ENCODE peak calls at places on chromosomes 6 and 20, in nine cellular contexts. M, K, O, I, J, S, B, T and P are unnamed samples.

GRCh38 chr6:118325220-118325860 is 222.8 kb upstream of the PLN start:
- DNase-seq in J (no peak), B (no peak), K (peak), I (no peak), M (no peak), S (no peak), O (peak), T (no peak), P (no peak)

GRCh38 chr6:12011276-12012112 is 618 bp upstream of the HIVEP1 start:
- DNase-seq in B (peak), M (peak), J (peak), S (peak), T (peak), I (peak), O (peak), K (peak), P (peak)

GRCh38 chr6:160978141-160978926 is 13.2 kb upstream of the MAP3K4 start:
- DNase-seq in O (peak), T (no peak), M (no peak), I (no peak), S (no peak), K (no peak), B (peak), J (no peak), P (no peak)

GRCh38 chr6:83062225-83062624 is 3.4 kb downstream of the UBE3D start:
- DNase-seq in M (peak), J (no peak), B (peak), K (no peak), T (no peak), O (no peak), S (no peak), I (no peak), P (no peak)

GRCh38 chr20:2108987-2109386 is 7.4 kb downstream of the STK35 start:
- DNase-seq in B (peak), I (no peak), T (no peak), K (no peak), J (no peak), S (no peak), O (peak), M (no peak), P (no peak)

GRCh38 chr20:16178671-16179070 is 394.6 kb downstream of the KIF16B start:
- DNase-seq in M (peak), O (no peak), T (no peak), K (no peak), I (no peak), J (no peak), B (no peak), S (no peak), P (no peak)

GRCh38 chr6:140256213-140256612 is 881.8 kb upstream of the CITED2 start:
- DNase-seq in T (no peak), M (no peak), K (no peak), I (no peak), O (peak), B (peak), S (no peak), J (no peak), P (no peak)

GRCh38 chr6:1464796-1465348 is 75.5 kb downstream of the FOXF2 start:
- DNase-seq in B (no peak), O (peak), J (no peak), K (no peak), M (no peak), S (peak), I (no peak), T (no peak), P (no peak)

GRCh38 chr6:84976516-84977420 is 212.4 kb upstream of the TBX18 start:
- DNase-seq in S (no peak), T (no peak), K (no peak), B (peak), I (no peak), J (no peak), M (no peak), O (no peak), P (no peak)

GRCh38 chr20:58993332-58994248 is 12.5 kb downstream of the NELFCD start:
- DNase-seq in M (no peak), B (peak), J (no peak), K (no peak), I (no peak), S (no peak), O (no peak), T (no peak), P (peak)

GRCh38 chr6:35309611-35310264 is 12.1 kb downstream of the DEF6 start:
- DNase-seq in M (no peak), S (no peak), I (no peak), K (no peak), T (no peak), B (no peak), O (no peak), J (no peak), P (no peak)

GRCh38 chr20:20692587-20692986 is 19.9 kb downstream of the RALGAPA2 start:
- DNase-seq in M (no peak), I (no peak), S (no peak), T (no peak), K (no peak), B (no peak), O (no peak), J (no peak), P (peak)

GRCh38 chr20:20070871-20071726 is 18.8 kb downstream of the CFAP61 start:
- DNase-seq in B (no peak), M (no peak), J (no peak), O (no peak), K (peak), I (no peak), S (no peak), T (no peak), P (no peak)

GRCh38 chr6:107820571-107821261 is 3.4 kb downstream of the SCML4 start:
- DNase-seq in S (no peak), T (peak), M (peak), I (no peak), K (no peak), J (peak), O (peak), B (peak), P (peak)

GRCh38 chr6:169841907-169842606 is 90.6 kb downstream of the ERMARD start:
- DNase-seq in T (no peak), B (no peak), I (no peak), J (no peak), O (no peak), K (no peak), M (no peak), S (no peak), P (no peak)

GRCh38 chr20:37886851-37887297 is 16.1 kb upstream of the VSTM2L start:
- DNase-seq in S (no peak), B (peak), I (no peak), K (peak), J (peak), T (no peak), M (no peak), O (no peak), P (peak)

GRCh38 chr6:46290435-46290834 is 119.7 kb upstream of the ENPP5 start:
- DNase-seq in T (no peak), M (no peak), J (no peak), S (no peak), O (no peak), I (no peak), K (no peak), B (no peak), P (no peak)

GRCh38 chr6:166760288-166760687 is 133.2 kb upstream of the RPS6KA2 start:
- DNase-seq in M (no peak), O (no peak), B (no peak), J (no peak), T (peak), I (no peak), K (no peak), S (no peak), P (no peak)

GRCh38 chr6:92690997-92691599 is 728.3 kb downstream of the EPHA7 start:
- DNase-seq in M (no peak), K (no peak), I (no peak), J (no peak), O (peak), T (no peak), S (no peak), B (peak), P (no peak)

GRCh38 chr6:3423439-3424184 is 33.2 kb downstream of the SLC22A23 start:
- DNase-seq in J (no peak), K (no peak), T (no peak), O (no peak), I (no peak), M (no peak), S (no peak), B (no peak), P (no peak)

GRCh38 chr6:79466222-79466834 is 70.9 kb downstream of the LCA5 start:
- DNase-seq in I (peak), O (peak), K (no peak), M (peak), S (no peak), T (no peak), B (peak), J (no peak), P (no peak)

GRCh38 chr6:12328701-12329100 is 38.5 kb downstream of the EDN1 start:
- DNase-seq in O (peak), T (no peak), M (no peak), K (no peak), S (no peak), J (no peak), I (no peak), B (no peak), P (no peak)

GRCh38 chr20:53750827-53751393 is 157.3 kb upstream of the ZNF217 start:
- DNase-seq in B (peak), J (peak), O (no peak), K (no peak), I (peak), T (peak), S (peak), M (no peak), P (peak)

GRCh38 chr6:53618219-53618618 is 47.3 kb downstream of the KLHL31 start:
- DNase-seq in J (no peak), O (no peak), K (no peak), I (no peak), T (no peak), S (no peak), B (no peak), M (no peak), P (no peak)

GRCh38 chr6:56803594-56803993 is 151.3 kb upstream of the BEND6 start:
- DNase-seq in T (no peak), M (no peak), J (no peak), S (no peak), O (no peak), K (no peak), B (peak), I (no peak), P (no peak)

GRCh38 chr6:91490672-91491071 is 903.8 kb upstream of the MAP3K7 start:
- DNase-seq in B (no peak), K (no peak), T (no peak), S (no peak), J (no peak), O (no peak), M (no peak), I (no peak), P (no peak)

GRCh38 chr6:118372413-118372812 is 175.7 kb upstream of the PLN start:
- DNase-seq in B (peak), S (no peak), K (peak), O (peak), T (no peak), J (peak), I (no peak), M (no peak), P (no peak)

GRCh38 chr20:50247196-50248094 is 56.8 kb downstream of the CEBPB start:
- DNase-seq in B (no peak), I (no peak), J (no peak), K (peak), O (no peak), T (no peak), S (no peak), M (no peak), P (no peak)

GRCh38 chr20:39190666-39191570 is 228.8 kb downstream of the DHX35 start:
- DNase-seq in S (no peak), K (no peak), J (no peak), T (no peak), O (peak), B (no peak), I (no peak), M (no peak), P (no peak)

GRCh38 chr20:41643504-41643938 is 25.3 kb upstream of the CHD6 start:
- DNase-seq in M (peak), T (no peak), B (peak), S (peak), O (peak), J (peak), I (no peak), K (peak), P (peak)

GRCh38 chr6:164097557-164098398 is 683.3 kb downstream of the QKI start:
- DNase-seq in I (no peak), J (no peak), M (peak), K (no peak), O (peak), T (no peak), S (no peak), B (peak), P (no peak)

GRCh38 chr6:161498359-161498758 is 224.5 kb upstream of the AGPAT4 start:
- DNase-seq in J (peak), B (peak), K (no peak), I (no peak), M (peak), T (no peak), O (peak), S (no peak), P (no peak)

GRCh38 chr20:45347936-45348809 is at the start of gene SDC4:
- DNase-seq in K (peak), M (peak), O (peak), B (peak), I (no peak), T (peak), J (peak), S (peak), P (peak)

GRCh38 chr20:36792422-36792821 is 18.9 kb upstream of the DSN1 start:
- DNase-seq in I (peak), T (no peak), J (peak), S (peak), M (peak), B (peak), O (peak), K (peak), P (peak)

GRCh38 chr20:43711098-43711654 is 15.6 kb downstream of the GTSF1L start:
- DNase-seq in M (no peak), B (no peak), K (no peak), T (no peak), O (no peak), J (no peak), S (no peak), I (peak), P (no peak)

GRCh38 chr20:5848711-5849505 is 98.7 kb downstream of the SHLD1 start:
- DNase-seq in S (no peak), M (no peak), O (peak), J (no peak), K (no peak), I (no peak), B (peak), T (no peak), P (no peak)

GRCh38 chr20:5842465-5842864 is 92.3 kb downstream of the SHLD1 start:
- DNase-seq in B (no peak), I (no peak), K (no peak), J (no peak), M (no peak), S (no peak), T (no peak), O (no peak), P (no peak)

GRCh38 chr20:5843054-5843731 is 93.0 kb downstream of the SHLD1 start:
- DNase-seq in O (no peak), K (no peak), J (no peak), T (no peak), S (peak), I (no peak), M (no peak), B (peak), P (no peak)

GRCh38 chr20:5844063-5844681 is 94.0 kb downstream of the SHLD1 start:
- DNase-seq in B (peak), T (peak), K (no peak), I (no peak), S (no peak), J (peak), M (no peak), O (peak), P (no peak)

GRCh38 chr20:5845686-5846651 is 95.8 kb downstream of the SHLD1 start:
- DNase-seq in M (peak), I (no peak), J (no peak), O (no peak), K (no peak), T (no peak), B (peak), S (no peak), P (no peak)
- H3K4me3 ChIP-seq in M (no peak), I (no peak), J (no peak), O (no peak), K (peak), T (no peak), B (peak), S (no peak), P (no peak)

DNA sequence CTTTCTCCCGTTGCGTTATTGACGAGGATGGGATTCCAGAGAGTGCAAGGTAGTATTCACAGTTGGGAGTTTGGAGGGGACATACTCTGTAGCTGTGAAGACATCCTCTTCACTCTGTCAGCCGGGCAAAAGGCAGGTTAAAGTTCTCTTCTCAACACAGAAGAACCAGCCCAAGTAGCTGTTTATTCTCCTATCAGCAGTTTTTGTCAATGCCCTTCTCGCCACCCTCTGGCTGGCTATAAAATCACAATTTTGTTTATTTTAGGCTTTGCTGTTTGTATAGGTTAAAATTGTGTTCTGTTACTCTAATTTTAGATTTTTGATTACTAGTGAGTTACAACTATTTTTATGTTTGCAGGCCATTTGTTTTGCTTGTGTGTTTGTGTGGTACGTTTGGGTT is 37.9 kb upstream of the MAS1 start:
- DNase-seq in M (no peak), B (no peak), T (no peak), K (no peak), S (no peak), J (no peak), O (peak), I (peak), P (no peak)
- TF ChIP-seq CTCF in M (peak), B (peak), T (peak), K (peak), S (no peak), J (peak), O (peak), I (peak), P (no peak)

GRCh38 chr6:130188207-130188899 is 34.4 kb downstream of the SAMD3 start:
- DNase-seq in I (no peak), T (no peak), K (no peak), J (no peak), S (no peak), B (no peak), O (no peak), M (no peak), P (no peak)

GRCh38 chr6:130182466-130182865 is 40.3 kb downstream of the SAMD3 start:
- DNase-seq in M (no peak), O (no peak), S (no peak), K (no peak), J (no peak), I (no peak), B (no peak), T (no peak), P (no peak)

GRCh38 chr6:130185658-130186057 is 37.1 kb downstream of the SAMD3 start:
- DNase-seq in O (no peak), T (no peak), K (no peak), I (no peak), S (no peak), M (no peak), J (no peak), B (no peak), P (no peak)

GRCh38 chr6:130187335-130188206 is 35.2 kb downstream of the SAMD3 start:
- DNase-seq in S (no peak), I (no peak), T (no peak), K (no peak), J (no peak), M (no peak), B (no peak), O (no peak), P (no peak)

DNA sequence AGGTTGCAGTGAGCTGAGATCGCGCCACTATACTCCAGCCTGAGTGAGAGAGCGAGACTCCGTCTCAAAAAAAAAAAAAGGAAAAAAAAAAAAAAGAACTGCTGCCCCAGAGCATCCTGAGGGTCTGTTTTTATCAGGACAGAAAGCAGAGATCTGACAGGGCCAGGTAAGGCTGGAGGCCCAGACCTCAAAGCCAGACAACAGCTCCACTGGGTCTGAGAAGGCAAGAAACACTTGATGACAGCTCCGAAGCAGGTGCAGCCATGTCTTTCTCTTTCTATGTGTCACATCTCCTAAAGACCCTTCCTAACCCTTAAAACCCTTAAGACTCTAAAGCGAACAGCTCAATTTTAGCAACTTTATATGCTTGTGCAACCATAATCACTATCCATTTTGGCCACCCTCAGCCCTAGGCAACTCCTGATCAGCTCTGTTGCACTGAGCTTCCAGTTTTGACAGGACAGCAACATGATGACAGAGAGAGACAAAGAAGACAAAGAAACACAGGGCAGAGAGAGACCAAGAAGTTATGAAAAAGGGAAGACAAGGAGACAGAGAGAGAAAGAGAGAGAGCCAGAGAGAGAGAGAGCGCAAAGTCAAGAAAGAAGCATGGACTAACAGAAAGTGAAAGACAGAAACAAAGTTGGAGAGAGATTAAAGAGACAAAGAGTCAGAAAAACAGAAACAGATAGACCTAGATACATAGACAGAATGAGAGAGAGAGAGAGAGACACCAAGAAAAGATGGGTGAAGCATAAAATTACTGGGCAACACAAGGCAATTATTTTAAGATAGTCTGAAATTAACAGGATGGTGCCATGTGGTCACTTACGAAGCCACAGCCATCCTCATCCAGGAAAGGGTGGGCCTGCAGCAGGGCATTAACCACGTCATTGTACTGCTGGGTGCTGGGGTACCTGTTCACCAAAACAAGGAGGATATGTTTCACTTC is 39.2 kb downstream of the SAMD3 start:
- DNase-seq in M (no peak), B (no peak), I (no peak), J (no peak), O (no peak), S (no peak), K (no peak), T (peak), P (no peak)
- H3K4me3 ChIP-seq in M (no peak), B (no peak), I (no peak), J (no peak), O (no peak), S (no peak), K (no peak), T (peak), P (no peak)

GRCh38 chr6:30844118-30844535 is 40.2 kb upstream of the DDR1 start:
- DNase-seq in K (no peak), T (no peak), J (no peak), I (no peak), M (peak), B (peak), S (no peak), O (no peak), P (peak)
- TF ChIP-seq CTCF in K (no peak), T (no peak), J (no peak), I (no peak), M (no peak), B (no peak), S (no peak), O (no peak), P (no peak)

DNA sequence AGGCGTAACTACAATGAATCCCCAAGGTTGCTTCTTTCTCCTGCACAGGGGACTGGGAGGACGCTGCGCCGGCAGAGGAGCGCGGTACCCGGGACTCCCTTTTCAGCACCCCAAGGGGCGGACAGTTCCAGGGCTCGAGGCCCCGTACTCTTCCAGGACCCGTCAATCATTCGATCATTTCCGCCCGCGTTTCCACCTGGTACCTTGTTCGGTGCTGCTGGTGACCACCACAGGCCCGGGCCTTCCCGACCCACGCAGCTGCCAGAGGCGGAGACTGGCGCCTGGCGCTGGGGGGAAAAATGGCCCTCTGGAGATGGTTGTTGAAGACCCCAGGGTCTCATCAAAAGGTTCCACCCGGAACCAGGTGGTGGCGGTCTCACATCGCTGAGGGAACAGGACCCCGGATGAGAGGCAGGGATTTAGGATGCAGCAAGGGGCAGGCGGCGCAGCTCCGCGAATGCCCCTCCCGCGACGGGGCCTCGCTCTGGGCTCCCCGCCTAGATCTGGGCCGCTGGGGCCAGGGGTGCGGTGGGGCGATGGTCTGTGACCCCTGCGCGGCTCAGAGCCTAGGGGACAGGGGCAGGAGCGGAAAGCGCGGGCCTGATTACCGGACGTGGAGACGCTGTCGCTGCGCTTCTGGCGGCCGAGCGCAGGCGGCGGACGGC is 744 bp downstream of the VSX1 start:
- DNase-seq in I (no peak), J (no peak), K (no peak), T (no peak), O (peak), S (no peak), B (no peak), M (peak), P (peak)
- H3K4me3 ChIP-seq in I (no peak), J (no peak), K (no peak), T (no peak), O (no peak), S (no peak), B (no peak), M (peak), P (no peak)